ENCODE peak calls at places on chromosomes 3 and 15, in five cellular contexts. C is fibroblast of the aortic adventitia, B is suprapubic skin, U is tibial artery, Y is fibroblast of pulmonary artery. G is an unnamed sample.

GRCh38 chr3:139304383-139304782 is 39.4 kb upstream of the MRPS22 start:
- DNase-seq in C (peak), B (no peak), U (no peak), Y (peak), G (peak)

GRCh38 chr15:65329298-65329990 is 25.0 kb downstream of the RNU5B-1 start:
- DNase-seq in C (no peak), B (no peak), U (no peak), Y (no peak), G (no peak)

GRCh38 chr15:43534897-43535296 is 17.5 kb downstream of the MAP1A start:
- DNase-seq in C (no peak), B (no peak), U (no peak), Y (no peak), G (no peak)

GRCh38 chr15:40857601-40858351 is 13.9 kb downstream of the SPINT1 start:
- DNase-seq in C (peak), B (peak), U (peak), Y (peak), G (peak)

GRCh38 chr15:39622660-39623549 is 42.0 kb downstream of the THBS1 start:
- DNase-seq in C (no peak), B (no peak), U (no peak), Y (no peak), G (no peak)

GRCh38 chr3:54087581-54088410 is 34.6 kb upstream of the CACNA2D3 start:
- DNase-seq in C (no peak), B (no peak), U (no peak), Y (peak), G (no peak)

GRCh38 chr3:100553618-100554372 is 55.6 kb upstream of the ADGRG7 start:
- DNase-seq in C (no peak), B (no peak), U (no peak), Y (no peak), G (no peak)

GRCh38 chr15:91604122-91604521 is 249.4 kb upstream of the SLCO3A1 start:
- DNase-seq in C (no peak), B (no peak), U (no peak), Y (no peak), G (no peak)

GRCh38 chr3:107227091-107227490 is 150.1 kb upstream of the CCDC54 start:
- DNase-seq in C (peak), B (no peak), U (no peak), Y (no peak), G (no peak)

GRCh38 chr3:139241783-139242182 is 102.0 kb upstream of the MRPS22 start:
- DNase-seq in C (no peak), B (no peak), U (no peak), Y (no peak), G (no peak)

GRCh38 chr3:105284876-105285275 is 81.8 kb upstream of the ALCAM start:
- DNase-seq in C (no peak), B (no peak), U (no peak), Y (no peak), G (no peak)

GRCh38 chr3:148648685-148649352 is 48.9 kb upstream of the AGTR1 start:
- DNase-seq in C (peak), B (no peak), U (no peak), Y (peak), G (peak)

GRCh38 chr3:47416041-47416440 is 35.2 kb downstream of the PTPN23 start:
- DNase-seq in C (no peak), B (no peak), U (no peak), Y (no peak), G (no peak)

GRCh38 chr3:40851836-40852235 is 327.1 kb downstream of the ZNF621 start:
- DNase-seq in C (no peak), B (no peak), U (no peak), Y (no peak), G (no peak)

GRCh38 chr3:61848885-61849284 is 287.5 kb downstream of the PTPRG start:
- DNase-seq in C (peak), B (no peak), U (peak), Y (peak), G (peak)

GRCh38 chr3:50272911-50273688 is 4.2 kb downstream of the SEMA3B start:
- DNase-seq in C (peak), B (peak), U (peak), Y (peak), G (peak)

GRCh38 chr15:58761010-58761388 is 10.1 kb upstream of the MINDY2 start:
- DNase-seq in C (no peak), B (no peak), U (no peak), Y (no peak), G (no peak)

GRCh38 chr3:132311860-132312259 is 5.3 kb upstream of the ACP3 start:
- DNase-seq in C (peak), B (no peak), U (no peak), Y (peak), G (peak)

GRCh38 chr3:31157028-31157694 is 262.7 kb upstream of the GADL1 start:
- DNase-seq in C (no peak), B (no peak), U (no peak), Y (no peak), G (no peak)

GRCh38 chr3:102089904-102090492 is 240.7 kb downstream of the NFKBIZ start:
- DNase-seq in C (peak), B (no peak), U (no peak), Y (peak), G (peak)

GRCh38 chr3:155024006-155024638 is 56.0 kb upstream of the MME start:
- DNase-seq in C (peak), B (no peak), U (no peak), Y (peak), G (peak)

GRCh38 chr3:25444273-25444672 is 16.2 kb downstream of the RARB start:
- DNase-seq in C (no peak), B (no peak), U (no peak), Y (no peak), G (no peak)

GRCh38 chr15:32718082-32718821 is 448 bp downstream of the GREM1 start:
- DNase-seq in C (no peak), B (no peak), U (no peak), Y (no peak), G (peak)

GRCh38 chr15:32721594-32721993 is 3.8 kb downstream of the GREM1 start:
- DNase-seq in C (no peak), B (no peak), U (no peak), Y (no peak), G (no peak)

GRCh38 chr15:32717290-32718081 is at the start of gene GREM1:
- DNase-seq in C (peak), B (peak), U (no peak), Y (no peak), G (peak)

GRCh38 chr15:32716960-32717289 is 879 bp upstream of the GREM1 start:
- DNase-seq in C (no peak), B (no peak), U (no peak), Y (no peak), G (peak)

GRCh38 chr15:32718822-32719716 is 1.3 kb downstream of the GREM1 start:
- DNase-seq in C (no peak), B (no peak), U (no peak), Y (no peak), G (peak)
- H3K4me3 ChIP-seq in C (peak), B (peak), U (peak), Y (peak), G (peak)

GRCh38 chr15:73957785-73958184 is 31.5 kb downstream of the LOXL1 start:
- DNase-seq in C (no peak), B (peak), U (no peak), Y (no peak), G (no peak)

GRCh38 chr15:73956276-73957086 is 30.2 kb downstream of the LOXL1 start:
- DNase-seq in C (peak), B (peak), U (peak), Y (peak), G (peak)

GRCh38 chr15:73959801-73960200 is 32.3 kb downstream of the STOML1 start:
- DNase-seq in C (no peak), B (peak), U (no peak), Y (no peak), G (no peak)

GRCh38 chr15:73957276-73957675 is 31.0 kb downstream of the LOXL1 start:
- DNase-seq in C (no peak), B (peak), U (no peak), Y (no peak), G (no peak)

GRCh38 chr15:73959012-73959581 is 32.8 kb downstream of the LOXL1 start:
- DNase-seq in C (no peak), B (peak), U (no peak), Y (no peak), G (no peak)
- TF ChIP-seq CTCF in C (no peak), B (no peak), U (no peak), Y (no peak), G (no peak)

GRCh38 chr15:89369548-89369947 is 34.9 kb upstream of the POLG start:
- DNase-seq in C (no peak), B (no peak), U (no peak), Y (no peak), G (no peak)

GRCh38 chr15:89366656-89367393 is 32.2 kb upstream of the POLG start:
- DNase-seq in C (no peak), B (no peak), U (no peak), Y (no peak), G (no peak)

GRCh38 chr15:89367485-89368451 is 33.1 kb upstream of the POLG start:
- DNase-seq in C (no peak), B (no peak), U (no peak), Y (no peak), G (no peak)

GRCh38 chr15:89370120-89371077 is 35.8 kb upstream of the POLG start:
- DNase-seq in C (no peak), B (no peak), U (no peak), Y (no peak), G (no peak)

DNA sequence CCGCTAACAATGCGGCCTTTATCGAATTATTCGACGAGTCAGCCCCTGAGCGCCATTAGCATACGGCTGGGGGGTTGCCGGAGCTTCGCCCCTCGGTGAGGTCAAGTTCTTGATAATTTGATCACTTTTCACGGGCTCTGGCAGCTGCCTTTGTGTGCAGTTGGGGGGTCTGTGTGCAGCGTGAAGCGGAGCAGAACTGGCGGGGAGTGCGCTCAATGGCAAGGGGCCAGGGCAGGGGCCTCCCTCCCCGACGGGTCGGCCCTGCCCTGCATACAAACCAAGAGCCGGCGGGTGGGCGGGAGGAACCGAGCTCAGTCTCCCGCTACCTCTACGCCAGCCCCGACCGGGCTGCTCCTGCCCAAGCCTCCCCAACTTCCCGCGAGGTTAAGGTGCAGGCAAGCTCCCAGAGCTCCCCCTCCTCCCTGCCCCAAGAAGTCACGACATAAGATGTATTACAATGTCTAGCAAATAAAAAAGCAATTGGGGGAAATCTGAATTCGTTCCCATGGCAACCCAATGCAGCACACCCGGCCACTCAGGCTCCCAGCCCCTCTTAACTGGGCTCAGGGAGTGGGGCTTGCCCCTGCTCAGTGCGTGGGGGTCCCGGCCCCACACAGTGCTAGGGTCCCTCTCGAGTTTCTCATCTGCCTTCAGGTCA is 34.1 kb upstream of the POLG start:
- DNase-seq in C (no peak), B (no peak), U (no peak), Y (no peak), G (no peak)
- H3K4me3 ChIP-seq in C (no peak), B (no peak), U (no peak), Y (no peak), G (no peak)

DNA sequence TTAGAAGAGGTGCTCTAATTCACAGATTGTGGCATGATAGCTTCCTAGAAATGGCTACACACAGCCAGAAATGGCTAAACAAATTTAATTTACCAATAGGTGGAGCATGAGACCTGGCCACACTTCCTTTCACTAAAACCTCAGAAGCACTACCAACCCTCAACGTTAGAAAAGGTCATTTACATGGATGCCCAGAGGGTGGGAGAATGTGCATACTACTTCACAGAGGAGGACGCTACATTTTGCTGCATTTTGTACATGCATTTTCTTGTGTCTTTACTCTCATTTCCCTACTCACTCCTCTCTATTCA is 40.2 kb downstream of the C2CD4B start:
- DNase-seq in C (no peak), B (no peak), U (no peak), Y (peak), G (no peak)
- TF ChIP-seq CTCF in C (no peak), B (no peak), U (no peak), Y (no peak), G (no peak)